ENCODE peak calls at places on chromosomes 6 and 20, in five cellular contexts. P is fibroblast of lung; A is effector CD4-positive, alpha-beta T cell; E is NCI-H2081 treated with DMSO at 0.1 percent for 48 hours; X is CD8-positive, alpha-beta T cell. R is an unnamed sample.

GRCh38 chr20:35055445-35056276 is 36.9 kb downstream of the TRPC4AP start:
- DNase-seq in P (peak), A (no peak), E (no peak), X (no peak), R (no peak)

GRCh38 chr6:143141442-143141841 is 80.8 kb downstream of the AIG1 start:
- DNase-seq in P (no peak), A (no peak), E (no peak), X (no peak), R (no peak)

GRCh38 chr20:34475979-34476736 is 40.1 kb upstream of the DYNLRB1 start:
- DNase-seq in P (peak), A (no peak), E (no peak), X (no peak), R (peak)

GRCh38 chr6:160992323-160993314 is 1.1 kb downstream of the MAP3K4 start:
- DNase-seq in P (peak), A (no peak), E (no peak), X (peak), R (peak)

GRCh38 chr6:19999319-20000191 is 162.4 kb downstream of the ID4 start:
- DNase-seq in P (no peak), A (no peak), E (no peak), X (no peak), R (no peak)

GRCh38 chr20:62192635-62193034 is 9.8 kb downstream of the MTG2 start:
- DNase-seq in P (no peak), A (no peak), E (no peak), X (no peak), R (no peak)

GRCh38 chr6:14060971-14061370 is 56.6 kb upstream of the CD83 start:
- DNase-seq in P (peak), A (no peak), E (no peak), X (no peak), R (no peak)

GRCh38 chr6:165587206-165587605 is 75.8 kb downstream of the PDE10A start:
- DNase-seq in P (no peak), A (no peak), E (no peak), X (no peak), R (no peak)

GRCh38 chr6:42674780-42675179 is 47.6 kb downstream of the PRPH2 start:
- DNase-seq in P (no peak), A (no peak), E (no peak), X (no peak), R (no peak)

GRCh38 chr20:41048475-41049242 is 20.0 kb downstream of the TOP1 start:
- DNase-seq in P (no peak), A (no peak), E (no peak), X (no peak), R (no peak)

GRCh38 chr6:20946037-20946436 is 411.8 kb downstream of the CDKAL1 start:
- DNase-seq in P (peak), A (no peak), E (no peak), X (no peak), R (no peak)

GRCh38 chr6:71419954-71420692 is 131.5 kb downstream of the OGFRL1 start:
- DNase-seq in P (peak), A (no peak), E (no peak), X (no peak), R (peak)

GRCh38 chr20:10469599-10469998 is 34.5 kb downstream of the SLX4IP start:
- DNase-seq in P (peak), A (no peak), E (peak), X (no peak), R (peak)

GRCh38 chr6:1313364-1313754 is 1.5 kb downstream of the FOXQ1 start:
- DNase-seq in P (no peak), A (no peak), E (no peak), X (no peak), R (no peak)

GRCh38 chr20:63009988-63010769 is 3.4 kb upstream of the BHLHE23 start:
- DNase-seq in P (peak), A (peak), E (no peak), X (peak), R (no peak)

GRCh38 chr6:97443408-97444080 is 160.5 kb upstream of the MMS22L start:
- DNase-seq in P (no peak), A (no peak), E (no peak), X (no peak), R (no peak)

GRCh38 chr6:31701666-31702420 is 1.3 kb downstream of the ABHD16A start:
- DNase-seq in P (peak), A (no peak), E (no peak), X (no peak), R (no peak)

GRCh38 chr20:63126876-63127699 is 88.8 kb downstream of the YTHDF1 start:
- DNase-seq in P (no peak), A (no peak), E (no peak), X (no peak), R (peak)

GRCh38 chr6:97440590-97441176 is 157.7 kb upstream of the MMS22L start:
- DNase-seq in P (peak), A (no peak), E (peak), X (no peak), R (no peak)

GRCh38 chr6:52013035-52013434 is 74.4 kb downstream of the PKHD1 start:
- DNase-seq in P (no peak), A (no peak), E (no peak), X (no peak), R (no peak)

GRCh38 chr6:125904871-125905270 is 51.7 kb upstream of the HINT3 start:
- DNase-seq in P (peak), A (no peak), E (no peak), X (no peak), R (no peak)

GRCh38 chr20:57654363-57654997 is 34.3 kb upstream of the ZBP1 start:
- DNase-seq in P (peak), A (peak), E (no peak), X (peak), R (peak)

GRCh38 chr20:50189681-50190250 is 864 bp upstream of the CEBPB start:
- DNase-seq in P (no peak), A (peak), E (no peak), X (no peak), R (peak)

GRCh38 chr6:76684881-76685280 is 612.4 kb upstream of the IMPG1 start:
- DNase-seq in P (no peak), A (no peak), E (no peak), X (no peak), R (no peak)

GRCh38 chr6:45156075-45156474 is 172.1 kb upstream of the RUNX2 start:
- DNase-seq in P (peak), A (no peak), E (no peak), X (no peak), R (no peak)

GRCh38 chr20:61812121-61812520 is 253.6 kb downstream of the TAF4 start:
- DNase-seq in P (no peak), A (no peak), E (no peak), X (no peak), R (no peak)

GRCh38 chr6:30463651-30464618 is 25.4 kb upstream of the HLA-E start:
- DNase-seq in P (peak), A (peak), E (no peak), X (peak), R (no peak)

GRCh38 chr6:4253604-4254211 is 118.3 kb upstream of the ECI2 start:
- DNase-seq in P (peak), A (no peak), E (no peak), X (no peak), R (peak)

GRCh38 chr20:313948-314347 is 11.4 kb upstream of the SOX12 start:
- DNase-seq in P (peak), A (no peak), E (no peak), X (no peak), R (no peak)

GRCh38 chr6:88983532-88983931 is 20.1 kb upstream of the RNGTT start:
- DNase-seq in P (peak), A (no peak), E (no peak), X (no peak), R (no peak)

GRCh38 chr20:31638317-31638716 is 605 bp downstream of the COX4I2 start:
- DNase-seq in P (no peak), A (no peak), E (no peak), X (no peak), R (no peak)

GRCh38 chr6:138468320-138469015 is 30.8 kb downstream of the NHSL1 start:
- DNase-seq in P (peak), A (no peak), E (no peak), X (no peak), R (no peak)

GRCh38 chr6:161429921-161430490 is 156.1 kb upstream of the AGPAT4 start:
- DNase-seq in P (no peak), A (no peak), E (no peak), X (no peak), R (no peak)

GRCh38 chr20:4064118-4064962 is 49.0 kb upstream of the RNF24 start:
- DNase-seq in P (peak), A (no peak), E (no peak), X (no peak), R (peak)

GRCh38 chr20:42219005-42219404 is 600.8 kb upstream of the CHD6 start:
- DNase-seq in P (no peak), A (no peak), E (no peak), X (no peak), R (no peak)

GRCh38 chr6:16760536-16761468 is at the start of gene ATXN1:
- DNase-seq in P (no peak), A (peak), E (no peak), X (peak), R (peak)

GRCh38 chr20:63701329-63702035 is 5.0 kb downstream of the TNFRSF6B start:
- DNase-seq in P (no peak), A (no peak), E (no peak), X (no peak), R (no peak)

GRCh38 chr6:85458782-85459181 is 8.9 kb downstream of the NT5E start:
- DNase-seq in P (peak), A (no peak), E (no peak), X (no peak), R (no peak)

R was measured in ureter.